ENCODE peak calls at places on chromosome 4, in six cellular contexts. R is HCT116, Z is HepG2, A is body of pancreas, S is endothelial cell of umbilical vein, X is uterus. G is an unnamed sample.

GRCh38 chr4:168461821-168462220 is 18.5 kb downstream of the DDX60L start:
- DNase-seq in X (no peak), R (no peak), A (no peak), Z (no peak), S (peak; percentile 50), G (no peak)

GRCh38 chr4:77618383-77619241 is 13.0 kb downstream of the CXCL13 start:
- DNase-seq in R (peak; percentile 67), A (peak; percentile 85), S (peak; percentile 75), Z (peak; percentile 40), X (peak; percentile 42), G (peak; percentile 45)

GRCh38 chr4:158913766-158914165 is 144.9 kb downstream of the FNIP2 start:
- DNase-seq in A (no peak), R (no peak), Z (no peak), X (no peak), S (no peak), G (no peak)

GRCh38 chr4:75939890-75940691 is 722 bp downstream of the NAAA start:
- DNase-seq in S (peak; percentile 59), R (peak; percentile 36), A (peak; percentile 62), Z (peak; percentile 55), X (peak; percentile 62), G (peak; percentile 22)

GRCh38 chr4:65865489-65865888 is 195.2 kb upstream of the EPHA5 start:
- DNase-seq in X (no peak), A (no peak), R (no peak), Z (peak; percentile 13), S (peak; percentile 55), G (no peak)

GRCh38 chr4:183987529-183987946 is 82.4 kb downstream of the STOX2 start:
- DNase-seq in S (peak; percentile 21), R (peak; percentile 21), X (peak; percentile 64), Z (no peak), A (peak; percentile 49), G (peak; percentile 78)

GRCh38 chr4:61003301-61003700 is 196.8 kb upstream of the ADGRL3 start:
- DNase-seq in S (no peak), Z (peak; percentile 2), X (no peak), R (no peak), A (no peak), G (no peak)

GRCh38 chr4:18291313-18291712 is 269.8 kb upstream of the LCORL start:
- DNase-seq in R (no peak), X (no peak), Z (no peak), A (no peak), S (no peak), G (no peak)

GRCh38 chr4:51858605-51859211 is 15.8 kb downstream of the DCUN1D4 start:
- DNase-seq in R (no peak), X (no peak), A (no peak), S (no peak), Z (no peak), G (no peak)

GRCh38 chr4:14716622-14717021 is 285.7 kb upstream of the CPEB2 start:
- DNase-seq in X (no peak), R (no peak), S (no peak), Z (no peak), A (no peak), G (no peak)

GRCh38 chr4:25865586-25865985 is 2.8 kb upstream of the SEL1L3 start:
- DNase-seq in X (no peak), R (peak; percentile 91), A (peak; percentile 78), Z (no peak), S (no peak), G (no peak)

GRCh38 chr4:18934197-18934596 is 912.6 kb upstream of the LCORL start:
- DNase-seq in A (no peak), X (no peak), R (no peak), S (no peak), Z (no peak), G (no peak)

GRCh38 chr4:78217557-78217956 is 160.4 kb downstream of the FRAS1 start:
- DNase-seq in X (no peak), R (no peak), A (no peak), Z (no peak), S (no peak), G (no peak)

GRCh38 chr4:54764501-54764900 is 106.7 kb downstream of the KIT start:
- DNase-seq in Z (no peak), X (no peak), S (no peak), A (no peak), R (no peak), G (no peak)

GRCh38 chr4:168716411-168717129 is 219.7 kb downstream of the PALLD start:
- DNase-seq in S (peak; percentile 13), A (no peak), R (no peak), Z (no peak), X (peak; percentile 72), G (peak; percentile 30)

GRCh38 chr4:45876235-45876890 is 247.5 kb downstream of the GABRG1 start:
- DNase-seq in A (no peak), X (no peak), S (no peak), Z (no peak), R (no peak), G (no peak)

GRCh38 chr4:156686120-156686519 is 285.5 kb downstream of the PDGFC start:
- DNase-seq in R (no peak), A (no peak), X (no peak), S (no peak), Z (no peak), G (no peak)

GRCh38 chr4:146132445-146132844 is 43.1 kb upstream of the LSM6 start:
- DNase-seq in A (no peak), X (no peak), Z (no peak), R (no peak), S (no peak), G (no peak)

GRCh38 chr4:117093581-117093980 is 8.2 kb upstream of the TRAM1L1 start:
- DNase-seq in S (peak; percentile 44), R (no peak), Z (no peak), X (no peak), A (no peak), G (no peak)

GRCh38 chr4:739569-739968 is 33.9 kb downstream of the PCGF3 start:
- DNase-seq in A (no peak), X (no peak), Z (no peak), S (no peak), R (no peak), G (no peak)

GRCh38 chr4:159383569-159383934 is 280.7 kb downstream of the RAPGEF2 start:
- DNase-seq in A (no peak), S (no peak), R (no peak), Z (no peak), X (no peak), G (no peak)

GRCh38 chr4:108821056-108821925 is 58.4 kb upstream of the ETNPPL start:
- DNase-seq in A (no peak), Z (no peak), R (no peak), S (no peak), X (no peak), G (no peak)

GRCh38 chr4:133151301-133151680 is 2.2 kb downstream of the PCDH10 start:
- DNase-seq in A (no peak), R (no peak), Z (no peak), S (peak; percentile 59), X (no peak), G (no peak)

GRCh38 chr4:185914583-185915199 is 102.7 kb upstream of the SORBS2 start:
- DNase-seq in A (no peak), X (no peak), R (no peak), S (peak; percentile 51), Z (peak; percentile 72), G (no peak)

GRCh38 chr4:185589067-185589844 is 53.9 kb upstream of the PDLIM3 start:
- DNase-seq in R (peak; percentile 81), S (peak; percentile 78), X (peak; percentile 50), Z (no peak), A (no peak), G (no peak)

GRCh38 chr4:10108818-10109783 is 7.5 kb downstream of the WDR1 start:
- DNase-seq in A (no peak), X (peak; percentile 60), R (no peak), Z (no peak), S (no peak), G (peak; percentile 55)

GRCh38 chr4:143335979-143336827 is 473 bp upstream of the GAB1 start:
- DNase-seq in Z (peak; percentile 71), A (peak; percentile 84), R (no peak), X (peak; percentile 93), S (peak; percentile 93), G (peak; percentile 85)

GRCh38 chr4:85398276-85398675 is 76.7 kb upstream of the ARHGAP24 start:
- DNase-seq in S (no peak), A (no peak), Z (no peak), X (peak; percentile 16), R (no peak), G (no peak)

GRCh38 chr4:54090804-54091623 is 8.9 kb upstream of the GSX2 start:
- DNase-seq in R (no peak), S (peak; percentile 32), X (no peak), A (peak; percentile 43), Z (peak; percentile 38), G (no peak)

GRCh38 chr4:164617426-164617825 is 136.5 kb upstream of the SMIM31 start:
- DNase-seq in S (no peak), A (no peak), Z (no peak), X (no peak), R (no peak), G (no peak)

GRCh38 chr4:164616961-164617360 is 137.0 kb upstream of the SMIM31 start:
- DNase-seq in A (no peak), R (no peak), X (no peak), Z (no peak), S (no peak), G (no peak)

GRCh38 chr4:164613761-164614277 is 140.1 kb upstream of the SMIM31 start:
- DNase-seq in Z (no peak), S (no peak), A (no peak), R (no peak), X (no peak), G (no peak)

GRCh38 chr4:164614999-164615398 is 138.9 kb upstream of the SMIM31 start:
- DNase-seq in A (no peak), R (no peak), X (no peak), Z (no peak), S (no peak), G (no peak)

GRCh38 chr4:164615964-164616363 is 138.0 kb upstream of the SMIM31 start:
- DNase-seq in A (no peak), X (no peak), S (no peak), Z (no peak), R (no peak), G (no peak)
- H3K27me3 ChIP-seq in A (no peaks in the 10 kb centered on the region), X (no peaks in the 10 kb centered on the region), S (no peaks in the 10 kb centered on the region), Z (no peaks in the 10 kb centered on the region), R (no peaks in the 10 kb centered on the region), G (no peaks in the 10 kb centered on the region)

GRCh38 chr4:1981251-1982055 is 27.3 kb downstream of the NELFA start:
- DNase-seq in S (no peak), A (no peak), X (no peak), Z (no peak), R (peak; percentile 12), G (no peak)
- TF ChIP-seq POLR2A in S (no peak), A (no peak), X (no peak), Z (no peak), R (no peak), G (no peak)

DNA sequence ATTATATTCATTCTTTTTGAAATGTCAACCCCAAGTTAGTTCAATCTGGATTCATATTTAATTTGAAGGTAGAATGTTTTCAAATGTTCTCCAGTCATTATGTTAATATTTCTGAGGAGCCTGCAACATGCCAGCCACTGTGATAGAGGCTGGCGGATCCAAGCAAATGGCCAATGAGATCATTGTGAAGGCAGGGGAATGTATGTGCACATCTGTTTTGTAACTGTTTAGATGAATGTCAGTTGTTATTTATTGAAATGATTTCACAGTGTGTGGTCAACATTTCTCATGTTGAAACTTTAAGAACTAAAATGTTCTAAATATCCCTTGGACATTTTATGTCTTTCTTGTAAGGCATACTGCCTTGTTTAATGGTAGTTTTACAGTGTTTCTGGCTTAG is 1.6 kb downstream of the CXCL1 start:
- DNase-seq in S (peak; percentile 22), A (no peak), X (no peak), R (no peak), Z (no peak), G (no peak)
- H3K4me3 ChIP-seq in S (peak overlapping the region; percentile 67), A (no peak overlapping the region), X (no peak overlapping the region), R (no peak overlapping the region), Z (no peak overlapping the region), G (no peak overlapping the region)

GRCh38 chr4:42401171-42401570 is 3.9 kb downstream of the SHISA3 start:
- DNase-seq in X (no peak), R (no peak), S (peak; percentile 16), A (no peak), Z (no peak), G (no peak)
- H3K27me3 ChIP-seq in X (peaks cover 6% of the 10 kb centered on the region), R (no peaks in the 10 kb centered on the region), S (no peaks in the 10 kb centered on the region), A (peaks cover 27% of the 10 kb centered on the region), Z (peaks cover 47% of the 10 kb centered on the region), G (peaks cover 57% of the 10 kb centered on the region)

G was measured in gastrocnemius medialis.